ENCODE peak calls at places on chromosome 1, in ten cellular contexts. One of them, this sample, is unnamed.
A peak's percentile ranks its signal among the peaks of the same experiment; 100 is the strongest.

GRCh38 chr1:202164271-202165037 is 4.1 kb upstream of the PTPN7 start:
- DNase-seq in brain microvascular endothelial cell: no peak
- DNase-seq in occipital lobe: no peak
- DNase-seq in Calu3: no peak
- DNase-seq in hepatic stellate cell: no peak
- DNase-seq in HTR-8/SVneo: no peak
- DNase-seq in SHP77: no peak
- DNase-seq in CD4-positive, alpha-beta T cell: peak; percentile 68
- DNase-seq in neural progenitor cell: no peak
- DNase-seq in NCI-H1105 treated with DMSO at 0.1 percent for 48 hours: no peak
- DNase-seq in this sample: no peak

GRCh38 chr1:41351262-41352151 is 9.7 kb upstream of the FOXO6 start:
- DNase-seq in hepatic stellate cell: no peak
- DNase-seq in Calu3: no peak
- DNase-seq in NCI-H1105 treated with DMSO at 0.1 percent for 48 hours: no peak
- DNase-seq in brain microvascular endothelial cell: no peak
- DNase-seq in neural progenitor cell: peak; percentile 0
- DNase-seq in CD4-positive, alpha-beta T cell: no peak
- DNase-seq in SHP77: no peak
- DNase-seq in HTR-8/SVneo: no peak
- DNase-seq in occipital lobe: no peak
- DNase-seq in this sample: peak; percentile 76

GRCh38 chr1:145961425-145962156 is 2.8 kb downstream of the ANKRD34A start:
- DNase-seq in hepatic stellate cell: peak; percentile 60
- DNase-seq in NCI-H1105 treated with DMSO at 0.1 percent for 48 hours: peak; percentile 10
- DNase-seq in brain microvascular endothelial cell: no peak
- DNase-seq in occipital lobe: peak; percentile 64
- DNase-seq in Calu3: no peak
- DNase-seq in HTR-8/SVneo: no peak
- DNase-seq in neural progenitor cell: peak; percentile 38
- DNase-seq in SHP77: peak; percentile 35
- DNase-seq in CD4-positive, alpha-beta T cell: peak; percentile 32
- DNase-seq in this sample: peak; percentile 44

GRCh38 chr1:18681423-18681835 is 50.8 kb downstream of the PAX7 start:
- DNase-seq in Calu3: peak; percentile 27
- DNase-seq in neural progenitor cell: peak; percentile 86
- DNase-seq in CD4-positive, alpha-beta T cell: no peak
- DNase-seq in HTR-8/SVneo: no peak
- DNase-seq in brain microvascular endothelial cell: no peak
- DNase-seq in NCI-H1105 treated with DMSO at 0.1 percent for 48 hours: peak; percentile 35
- DNase-seq in occipital lobe: no peak
- DNase-seq in hepatic stellate cell: peak; percentile 52
- DNase-seq in SHP77: peak; percentile 66
- DNase-seq in this sample: peak; percentile 77

GRCh38 chr1:149844096-149844495 is 55.3 kb upstream of the BOLA1 start:
- DNase-seq in neural progenitor cell: peak; percentile 0
- DNase-seq in brain microvascular endothelial cell: peak; percentile 39
- DNase-seq in CD4-positive, alpha-beta T cell: no peak
- DNase-seq in SHP77: no peak
- DNase-seq in Calu3: no peak
- DNase-seq in hepatic stellate cell: peak; percentile 24
- DNase-seq in occipital lobe: no peak
- DNase-seq in NCI-H1105 treated with DMSO at 0.1 percent for 48 hours: no peak
- DNase-seq in HTR-8/SVneo: no peak
- DNase-seq in this sample: peak; percentile 27

GRCh38 chr1:59006309-59006698 is 222.5 kb upstream of the JUN start:
- DNase-seq in occipital lobe: no peak
- DNase-seq in SHP77: no peak
- DNase-seq in NCI-H1105 treated with DMSO at 0.1 percent for 48 hours: no peak
- DNase-seq in Calu3: no peak
- DNase-seq in neural progenitor cell: no peak
- DNase-seq in CD4-positive, alpha-beta T cell: no peak
- DNase-seq in hepatic stellate cell: no peak
- DNase-seq in HTR-8/SVneo: no peak
- DNase-seq in brain microvascular endothelial cell: no peak
- DNase-seq in this sample: no peak

GRCh38 chr1:5913078-5913845 is 79.0 kb downstream of the NPHP4 start:
- DNase-seq in CD4-positive, alpha-beta T cell: no peak
- DNase-seq in Calu3: no peak
- DNase-seq in SHP77: no peak
- DNase-seq in NCI-H1105 treated with DMSO at 0.1 percent for 48 hours: no peak
- DNase-seq in hepatic stellate cell: no peak
- DNase-seq in HTR-8/SVneo: peak; percentile 18
- DNase-seq in occipital lobe: no peak
- DNase-seq in neural progenitor cell: no peak
- DNase-seq in brain microvascular endothelial cell: no peak
- DNase-seq in this sample: peak; percentile 16

GRCh38 chr1:208557046-208557445 is 312.9 kb upstream of the PLXNA2 start:
- DNase-seq in NCI-H1105 treated with DMSO at 0.1 percent for 48 hours: no peak
- DNase-seq in HTR-8/SVneo: no peak
- DNase-seq in hepatic stellate cell: no peak
- DNase-seq in CD4-positive, alpha-beta T cell: no peak
- DNase-seq in occipital lobe: no peak
- DNase-seq in neural progenitor cell: no peak
- DNase-seq in brain microvascular endothelial cell: no peak
- DNase-seq in Calu3: no peak
- DNase-seq in SHP77: no peak
- DNase-seq in this sample: no peak

GRCh38 chr1:89632213-89633102 is 462 bp upstream of the LRRC8C start:
- DNase-seq in NCI-H1105 treated with DMSO at 0.1 percent for 48 hours: peak; percentile 86
- DNase-seq in HTR-8/SVneo: peak; percentile 65
- DNase-seq in brain microvascular endothelial cell: peak; percentile 32
- DNase-seq in SHP77: peak; percentile 58
- DNase-seq in CD4-positive, alpha-beta T cell: peak; percentile 90
- DNase-seq in occipital lobe: peak; percentile 83
- DNase-seq in neural progenitor cell: peak; percentile 89
- DNase-seq in Calu3: peak; percentile 88
- DNase-seq in hepatic stellate cell: peak; percentile 79
- DNase-seq in this sample: peak; percentile 72

GRCh38 chr1:44390277-44390676 is 14.8 kb upstream of the RNF220 start:
- DNase-seq in brain microvascular endothelial cell: peak; percentile 92
- DNase-seq in occipital lobe: no peak
- DNase-seq in hepatic stellate cell: peak; percentile 60
- DNase-seq in neural progenitor cell: no peak
- DNase-seq in CD4-positive, alpha-beta T cell: no peak
- DNase-seq in NCI-H1105 treated with DMSO at 0.1 percent for 48 hours: no peak
- DNase-seq in SHP77: peak; percentile 9
- DNase-seq in Calu3: no peak
- DNase-seq in HTR-8/SVneo: peak; percentile 48
- DNase-seq in this sample: no peak

This sample was measured in mesendoderm.